ENCODE peak calls at places on chromosome 11, in five cellular contexts. W is activated CD4-positive, CD25-positive, alpha-beta regulatory T cell treated with anti-CD3 and anti-CD28 coated beads, Interleukin-2, amount 50 U/mL, for 16 hours; O is amniotic stem cell; D is AG09319; G is epithelial cell of prostate. K is an unnamed sample.

GRCh38 chr11:123582992-123583504 is 71.4 kb downstream of the SCN3B start:
- DNase-seq in W (no peak), O (no peak), D (no peak), G (no peak), K (no peak)

GRCh38 chr11:702731-703461 is 3.1 kb upstream of the EPS8L2 start:
- DNase-seq in W (no peak), O (no peak), D (no peak), G (no peak), K (no peak)

GRCh38 chr11:90321018-90321417 is 98.2 kb upstream of the CHORDC1 start:
- DNase-seq in W (no peak), O (no peak), D (no peak), G (no peak), K (no peak)

GRCh38 chr11:86861810-86862209 is 61.5 kb downstream of the PRSS23 start:
- DNase-seq in W (no peak), O (no peak), D (no peak), G (no peak), K (no peak)

GRCh38 chr11:44399968-44400367 is 90.0 kb upstream of the ALX4 start:
- DNase-seq in W (no peak), O (no peak), D (no peak), G (no peak), K (no peak)

GRCh38 chr11:44983786-44984185 is 33.1 kb upstream of the TP53I11 start:
- DNase-seq in W (no peak), O (no peak), D (no peak), G (no peak), K (no peak)

GRCh38 chr11:8389034-8389996 is 125.6 kb upstream of the LMO1 start:
- DNase-seq in W (no peak), O (no peak), D (no peak), G (no peak), K (no peak)

GRCh38 chr11:128694618-128695481 is 978 bp downstream of the FLI1 start:
- DNase-seq in W (no peak), O (no peak), D (no peak), G (no peak), K (no peak)

GRCh38 chr11:90228056-90228455 is 5.2 kb upstream of the CHORDC1 start:
- DNase-seq in W (no peak), O (no peak), D (no peak), G (no peak), K (no peak)

GRCh38 chr11:75023446-75024067 is 34.8 kb downstream of the NEU3 start:
- DNase-seq in W (no peak), O (no peak), D (no peak), G (no peak), K (no peak)

GRCh38 chr11:41237386-41237785 is 222.1 kb downstream of the LRRC4C start:
- DNase-seq in W (no peak), O (no peak), D (no peak), G (no peak), K (no peak)

GRCh38 chr11:128483211-128483788 is 104.1 kb downstream of the ETS1 start:
- DNase-seq in W (no peak), O (no peak), D (no peak), G (no peak), K (no peak)

GRCh38 chr11:115920841-115921480 is 416.7 kb upstream of the CADM1 start:
- DNase-seq in W (no peak), O (no peak), D (no peak), G (no peak), K (no peak)

GRCh38 chr11:110169738-110170137 is 76.5 kb downstream of the ZC3H12C start:
- DNase-seq in W (no peak), O (no peak), D (no peak), G (no peak), K (no peak)

GRCh38 chr11:68342459-68343158 is 30.2 kb downstream of the LRP5 start:
- DNase-seq in W (no peak), O (no peak), D (no peak), G (no peak), K (no peak)

GRCh38 chr11:81359476-81359875 is 1374.2 kb downstream of the FAM181B start:
- DNase-seq in W (no peak), O (no peak), D (no peak), G (no peak), K (no peak)

GRCh38 chr11:13567551-13567950 is 71.8 kb upstream of the PTH start:
- DNase-seq in W (no peak), O (no peak), D (no peak), G (no peak), K (no peak)

GRCh38 chr11:35418847-35419712 is at the start of gene SLC1A2:
- DNase-seq in W (no peak), O (no peak), D (no peak), G (no peak), K (no peak)

GRCh38 chr11:86519064-86519911 is 144.6 kb downstream of the CCDC81 start:
- DNase-seq in W (no peak), O (peak; percentile 50), D (no peak), G (no peak), K (peak; percentile 90)

GRCh38 chr11:106121570-106122320 is 44.3 kb downstream of the AASDHPPT start:
- DNase-seq in W (no peak), O (no peak), D (no peak), G (no peak), K (no peak)

GRCh38 chr11:111526501-111526900 is 11.9 kb downstream of the HOATZ start:
- DNase-seq in W (no peak), O (no peak), D (no peak), G (peak; percentile 85), K (no peak)

GRCh38 chr11:128453444-128454336 is 133.7 kb downstream of the ETS1 start:
- DNase-seq in W (no peak), O (peak; percentile 89), D (peak; percentile 86), G (peak; percentile 76), K (peak; percentile 93)

GRCh38 chr11:128720522-128720985 is 26.7 kb downstream of the FLI1 start:
- DNase-seq in W (no peak), O (no peak), D (no peak), G (no peak), K (no peak)

GRCh38 chr11:116901211-116901610 is 63.8 kb upstream of the APOA1 start:
- DNase-seq in W (no peak), O (no peak), D (no peak), G (no peak), K (no peak)

K was measured in AG04449.